ENCODE peak calls at places on chromosomes 7 and 10, in eight cellular contexts. W, J, L, V, H, Q, F and I are unnamed samples.

GRCh38 chr7:26368542-26368941 is 76.9 kb downstream of the SNX10 start:
- DNase-seq in W (no peak), J (no peak), L (no peak), V (no peak), H (no peak), Q (no peak), F (peak; percentile 10), I (no peak)

GRCh38 chr10:5433182-5433581 is 20.8 kb downstream of the NET1 start:
- DNase-seq in W (no peak), J (no peak), L (no peak), V (no peak), H (no peak), Q (no peak), F (no peak), I (no peak)

GRCh38 chr10:5590816-5591215 is 66.1 kb downstream of the CALML3 start:
- DNase-seq in W (no peak), J (no peak), L (no peak), V (no peak), H (no peak), Q (no peak), F (no peak), I (no peak)

GRCh38 chr10:59383908-59384307 is 21.6 kb upstream of the FAM13C start:
- DNase-seq in W (no peak), J (no peak), L (no peak), V (no peak), H (no peak), Q (no peak), F (no peak), I (no peak)

GRCh38 chr10:62457196-62457595 is 83.0 kb downstream of the ZNF365 start:
- DNase-seq in W (no peak), J (no peak), L (no peak), V (no peak), H (no peak), Q (no peak), F (no peak), I (no peak)

GRCh38 chr10:69101451-69102095 is 13.7 kb downstream of the SRGN start:
- DNase-seq in W (no peak), J (no peak), L (no peak), V (no peak), H (no peak), Q (no peak), F (peak; percentile 44), I (no peak)

GRCh38 chr10:44742169-44742732 is 168.9 kb upstream of the TMEM72 start:
- DNase-seq in W (no peak), J (no peak), L (no peak), V (peak; percentile 92), H (no peak), Q (no peak), F (no peak), I (no peak)

GRCh38 chr7:144857463-144857862 is 21.6 kb upstream of the TPK1 start:
- DNase-seq in W (no peak), J (no peak), L (no peak), V (no peak), H (no peak), Q (no peak), F (no peak), I (no peak)

GRCh38 chr7:128830231-128831177 is at the start of gene FLNC:
- DNase-seq in W (no peak), J (no peak), L (peak; percentile 34), V (no peak), H (peak; percentile 78), Q (no peak), F (peak; percentile 65), I (peak; percentile 15)

GRCh38 chr10:73905256-73906018 is 5.5 kb upstream of the PLAU start:
- DNase-seq in W (no peak), J (no peak), L (no peak), V (no peak), H (no peak), Q (no peak), F (no peak), I (no peak)

GRCh38 chr10:125159486-125159931 is 854 bp downstream of the CTBP2 start:
- DNase-seq in W (no peak), J (no peak), L (no peak), V (no peak), H (peak; percentile 46), Q (no peak), F (no peak), I (no peak)

GRCh38 chr10:107413971-107414370 is 249.5 kb upstream of the SORCS1 start:
- DNase-seq in W (no peak), J (no peak), L (no peak), V (no peak), H (no peak), Q (no peak), F (no peak), I (no peak)

GRCh38 chr10:86813101-86813500 is 56.7 kb downstream of the BMPR1A start:
- DNase-seq in W (no peak), J (no peak), L (no peak), V (no peak), H (no peak), Q (no peak), F (peak; percentile 12), I (no peak)

GRCh38 chr10:103932996-103933395 is 15.0 kb upstream of the STN1 start:
- DNase-seq in W (no peak), J (no peak), L (no peak), V (no peak), H (no peak), Q (no peak), F (no peak), I (no peak)

GRCh38 chr7:71735961-71736556 is 604.1 kb downstream of the GALNT17 start:
- DNase-seq in W (peak; percentile 81), J (peak; percentile 52), L (peak; percentile 82), V (peak; percentile 61), H (peak; percentile 50), Q (peak; percentile 51), F (peak; percentile 32), I (peak; percentile 6)

GRCh38 chr10:132545659-132546367 is 8.2 kb downstream of the INPP5A start:
- DNase-seq in W (no peak), J (no peak), L (no peak), V (no peak), H (no peak), Q (no peak), F (no peak), I (no peak)

GRCh38 chr7:147197006-147197405 is 1080.4 kb downstream of the CNTNAP2 start:
- DNase-seq in W (no peak), J (no peak), L (no peak), V (peak; percentile 60), H (no peak), Q (peak; percentile 7), F (no peak), I (no peak)

GRCh38 chr7:73612598-73613269 is 11.6 kb downstream of the MLXIPL start:
- DNase-seq in W (no peak), J (no peak), L (no peak), V (no peak), H (no peak), Q (peak; percentile 99), F (peak; percentile 26), I (no peak)

GRCh38 chr10:47031953-47032465 is 120.8 kb downstream of the PTPN20 start:
- DNase-seq in W (peak; percentile 62), J (no peak), L (no peak), V (no peak), H (peak; percentile 57), Q (no peak), F (peak; percentile 41), I (peak; percentile 26)

GRCh38 chr7:130149575-130150139 is 55.5 kb downstream of the TMEM209 start:
- DNase-seq in W (no peak), J (peak; percentile 54), L (no peak), V (no peak), H (no peak), Q (no peak), F (no peak), I (no peak)

DNA sequence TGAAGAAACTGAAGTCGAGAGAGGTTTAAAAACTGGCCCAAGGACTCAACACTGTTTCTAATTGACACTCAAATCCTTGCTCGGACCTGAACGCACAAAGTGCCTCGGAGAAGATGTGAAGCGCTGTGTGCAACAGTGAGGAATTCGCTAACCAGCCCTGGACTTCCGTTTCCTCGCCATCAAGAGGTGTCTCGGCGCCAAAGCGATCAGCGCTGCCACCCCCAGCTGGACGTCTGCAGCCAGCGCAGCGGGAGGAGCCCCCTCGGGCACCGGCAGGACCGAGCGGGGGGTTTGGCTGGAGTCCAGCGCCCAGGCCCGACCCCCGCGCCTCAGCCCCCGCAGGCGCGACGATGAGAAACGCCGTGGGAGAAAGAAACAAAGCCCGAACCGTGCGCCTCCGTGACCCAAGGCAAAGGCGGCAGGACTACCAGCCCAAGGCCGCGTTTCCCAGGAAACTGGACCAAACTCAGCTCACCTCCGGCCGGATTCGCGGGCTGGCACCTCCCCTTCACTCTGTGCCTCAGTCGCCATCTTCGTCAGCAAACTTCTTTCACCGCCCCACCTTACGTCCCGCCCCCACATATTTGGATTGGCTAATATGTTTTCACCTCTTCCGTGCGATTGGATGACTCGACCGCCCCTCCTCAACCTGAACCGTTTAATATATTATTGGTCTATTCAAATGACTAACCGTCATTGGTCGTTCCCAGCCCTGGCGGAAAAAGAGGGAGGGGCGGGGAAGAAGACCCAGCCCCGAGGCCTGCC is at the start of gene ARHGAP19:
- DNase-seq in W (peak; percentile 96), J (peak; percentile 95), L (peak; percentile 85), V (peak; percentile 98), H (peak; percentile 94), Q (peak; percentile 99), F (peak; percentile 99), I (peak; percentile 86)
- TF ChIP-seq CTCF in W (no peak), J (no peak), L (peak; percentile 42), V (peak; percentile 25), H (no peak), Q (peak; percentile 61), F (peak; percentile 46), I (no peak)

GRCh38 chr10:12606461-12606860 is 257.1 kb downstream of the CAMK1D start:
- DNase-seq in W (no peak), J (no peak), L (no peak), V (no peak), H (no peak), Q (no peak), F (no peak), I (no peak)
- TF ChIP-seq CTCF in W (no peak), J (no peak), L (no peak), V (no peak), H (no peak), Q (no peak), F (no peak), I (no peak)

DNA sequence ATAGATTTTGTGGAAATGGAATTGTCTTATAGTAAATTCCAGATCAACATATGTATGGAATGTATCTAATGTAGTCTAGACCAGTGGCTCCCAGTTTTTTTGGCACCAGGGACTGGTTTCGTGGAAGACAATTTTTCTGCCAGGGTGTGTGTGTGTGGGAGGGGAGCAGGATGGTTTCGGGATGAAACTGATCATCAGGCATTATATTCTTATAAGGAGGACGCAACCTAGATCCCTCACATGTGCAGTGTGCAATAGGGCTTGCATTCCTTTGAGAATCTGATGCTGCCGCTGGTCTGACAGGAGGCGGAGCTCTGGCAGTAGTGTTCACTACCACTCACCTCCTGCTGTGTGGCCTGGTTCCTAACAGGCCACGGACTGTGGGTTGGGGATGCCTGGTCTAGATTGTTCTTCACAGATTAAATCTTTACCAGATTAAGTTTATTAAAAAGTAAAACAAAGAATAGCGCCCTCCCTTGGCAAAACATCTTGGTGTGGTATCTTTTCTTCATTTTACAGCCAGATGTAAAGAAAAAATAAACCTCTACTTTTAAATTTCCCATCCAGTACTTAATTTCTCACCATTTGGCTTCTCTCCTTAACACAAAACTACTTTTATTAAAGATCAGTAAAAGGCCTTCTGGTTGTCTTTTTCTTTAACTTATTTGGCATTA is 48.4 kb downstream of the SEPTIN7 start:
- DNase-seq in W (no peak), J (no peak), L (no peak), V (no peak), H (no peak), Q (no peak), F (no peak), I (no peak)
- TF ChIP-seq CTCF in W (no peak), J (no peak), L (peak; percentile 24), V (no peak), H (no peak), Q (no peak), F (peak; percentile 53), I (no peak)

GRCh38 chr10:121490906-121491519 is 107.2 kb downstream of the FGFR2 start:
- DNase-seq in W (no peak), J (no peak), L (no peak), V (no peak), H (no peak), Q (no peak), F (no peak), I (no peak)
- TF ChIP-seq CTCF in W (no peak), J (no peak), L (no peak), V (no peak), H (no peak), Q (no peak), F (no peak), I (no peak)